ENCODE peak calls at places on chromosomes 5 and 9, in nine cellular contexts. One of them, this sample, is unnamed.

GRCh38 chr5:175444060-175444904 is at the start of gene DRD1:
- DNase-seq in H7: peak; percentile 93
- DNase-seq in adipocyte: peak; percentile 39
- DNase-seq in foreskin fibroblast: peak; percentile 4
- DNase-seq in sigmoid colon: no peak
- DNase-seq in AG04450: no peak
- DNase-seq in LNCaP clone FGC: no peak
- DNase-seq in hepatocyte: peak; percentile 77
- DNase-seq in body of pancreas: peak; percentile 16
- DNase-seq in this sample: no peak

GRCh38 chr5:180970336-180970735 is 18.3 kb upstream of the BTNL3 start:
- DNase-seq in H7: no peak
- DNase-seq in LNCaP clone FGC: no peak
- DNase-seq in hepatocyte: no peak
- DNase-seq in body of pancreas: no peak
- DNase-seq in adipocyte: no peak
- DNase-seq in AG04450: no peak
- DNase-seq in foreskin fibroblast: no peak
- DNase-seq in sigmoid colon: no peak
- DNase-seq in this sample: no peak

GRCh38 chr5:139446956-139447779 is 7.8 kb upstream of the DNAJC18 start:
- DNase-seq in AG04450: no peak
- DNase-seq in hepatocyte: no peak
- DNase-seq in LNCaP clone FGC: no peak
- DNase-seq in foreskin fibroblast: peak; percentile 35
- DNase-seq in H7: no peak
- DNase-seq in adipocyte: no peak
- DNase-seq in body of pancreas: no peak
- DNase-seq in sigmoid colon: no peak
- DNase-seq in this sample: no peak

GRCh38 chr9:133944746-133945135 is 47.4 kb downstream of the VAV2 start:
- DNase-seq in body of pancreas: no peak
- DNase-seq in sigmoid colon: no peak
- DNase-seq in hepatocyte: no peak
- DNase-seq in adipocyte: peak; percentile 76
- DNase-seq in H7: no peak
- DNase-seq in LNCaP clone FGC: no peak
- DNase-seq in foreskin fibroblast: no peak
- DNase-seq in AG04450: no peak
- DNase-seq in this sample: peak; percentile 81

GRCh38 chr9:137892424-137893191 is 15.0 kb downstream of the CACNA1B start:
- DNase-seq in sigmoid colon: no peak
- DNase-seq in LNCaP clone FGC: no peak
- DNase-seq in body of pancreas: no peak
- DNase-seq in adipocyte: no peak
- DNase-seq in AG04450: no peak
- DNase-seq in H7: peak; percentile 51
- DNase-seq in hepatocyte: no peak
- DNase-seq in foreskin fibroblast: no peak
- DNase-seq in this sample: no peak

GRCh38 chr5:145283101-145283500 is 552.0 kb downstream of the PRELID2 start:
- DNase-seq in sigmoid colon: no peak
- DNase-seq in foreskin fibroblast: no peak
- DNase-seq in hepatocyte: no peak
- DNase-seq in AG04450: no peak
- DNase-seq in LNCaP clone FGC: no peak
- DNase-seq in body of pancreas: no peak
- DNase-seq in adipocyte: peak; percentile 51
- DNase-seq in H7: no peak
- DNase-seq in this sample: no peak

GRCh38 chr5:135641329-135642178 is 62.8 kb upstream of the CXCL14 start:
- DNase-seq in AG04450: no peak
- DNase-seq in hepatocyte: no peak
- DNase-seq in H7: no peak
- DNase-seq in body of pancreas: no peak
- DNase-seq in LNCaP clone FGC: peak; percentile 44
- DNase-seq in foreskin fibroblast: no peak
- DNase-seq in adipocyte: no peak
- DNase-seq in sigmoid colon: no peak
- DNase-seq in this sample: no peak

GRCh38 chr9:19629506-19629905 is 159.3 kb downstream of the SLC24A2 start:
- DNase-seq in foreskin fibroblast: no peak
- DNase-seq in hepatocyte: no peak
- DNase-seq in body of pancreas: no peak
- DNase-seq in H7: peak; percentile 21
- DNase-seq in LNCaP clone FGC: no peak
- DNase-seq in AG04450: no peak
- DNase-seq in sigmoid colon: no peak
- DNase-seq in adipocyte: no peak
- DNase-seq in this sample: no peak

GRCh38 chr9:34994429-34995287 is 5.1 kb downstream of the DNAJB5 start:
- DNase-seq in sigmoid colon: no peak
- DNase-seq in adipocyte: peak; percentile 56
- DNase-seq in H7: peak; percentile 87
- DNase-seq in LNCaP clone FGC: no peak
- DNase-seq in AG04450: no peak
- DNase-seq in foreskin fibroblast: peak; percentile 47
- DNase-seq in body of pancreas: no peak
- DNase-seq in hepatocyte: peak; percentile 66
- DNase-seq in this sample: peak; percentile 59

GRCh38 chr9:129702563-129702962 is 37.1 kb downstream of the PRRX2 start:
- DNase-seq in LNCaP clone FGC: no peak
- DNase-seq in body of pancreas: peak; percentile 8
- DNase-seq in foreskin fibroblast: peak; percentile 86
- DNase-seq in AG04450: peak; percentile 69
- DNase-seq in adipocyte: peak; percentile 91
- DNase-seq in sigmoid colon: no peak
- DNase-seq in hepatocyte: peak; percentile 58
- DNase-seq in H7: no peak
- DNase-seq in this sample: no peak

GRCh38 chr5:132010645-132011560 is 555 bp downstream of the ACSL6 start:
- DNase-seq in AG04450: no peak
- DNase-seq in body of pancreas: no peak
- DNase-seq in foreskin fibroblast: no peak
- DNase-seq in H7: peak; percentile 74
- DNase-seq in hepatocyte: no peak
- DNase-seq in LNCaP clone FGC: no peak
- DNase-seq in adipocyte: no peak
- DNase-seq in sigmoid colon: peak; percentile 63
- DNase-seq in this sample: no peak

GRCh38 chr5:154618696-154619095 is 136.5 kb upstream of the LARP1 start:
- DNase-seq in hepatocyte: no peak
- DNase-seq in sigmoid colon: no peak
- DNase-seq in foreskin fibroblast: peak; percentile 25
- DNase-seq in LNCaP clone FGC: no peak
- DNase-seq in AG04450: no peak
- DNase-seq in adipocyte: no peak
- DNase-seq in H7: no peak
- DNase-seq in body of pancreas: no peak
- DNase-seq in this sample: no peak

GRCh38 chr9:79489241-79490000 is 82.3 kb upstream of the TLE4 start:
- DNase-seq in LNCaP clone FGC: peak; percentile 99
- DNase-seq in body of pancreas: peak; percentile 74
- DNase-seq in adipocyte: peak; percentile 67
- DNase-seq in hepatocyte: peak; percentile 33
- DNase-seq in foreskin fibroblast: peak; percentile 79
- DNase-seq in H7: no peak
- DNase-seq in sigmoid colon: no peak
- DNase-seq in AG04450: no peak
- DNase-seq in this sample: no peak

GRCh38 chr9:113581865-113582697 is 118.6 kb downstream of the RGS3 start:
- DNase-seq in body of pancreas: peak; percentile 90
- DNase-seq in LNCaP clone FGC: no peak
- DNase-seq in hepatocyte: no peak
- DNase-seq in H7: peak; percentile 35
- DNase-seq in foreskin fibroblast: peak; percentile 87
- DNase-seq in AG04450: no peak
- DNase-seq in sigmoid colon: peak; percentile 91
- DNase-seq in adipocyte: no peak
- DNase-seq in this sample: peak; percentile 83

GRCh38 chr5:140341591-140341990 is 4.8 kb downstream of the HBEGF start:
- DNase-seq in hepatocyte: no peak
- DNase-seq in H7: no peak
- DNase-seq in AG04450: no peak
- DNase-seq in foreskin fibroblast: peak; percentile 20
- DNase-seq in adipocyte: no peak
- DNase-seq in LNCaP clone FGC: no peak
- DNase-seq in body of pancreas: no peak
- DNase-seq in sigmoid colon: peak; percentile 84
- DNase-seq in this sample: no peak

GRCh38 chr9:32603914-32604852 is 31.2 kb upstream of the NDUFB6 start:
- DNase-seq in foreskin fibroblast: no peak
- DNase-seq in hepatocyte: peak; percentile 32
- DNase-seq in body of pancreas: no peak
- DNase-seq in H7: no peak
- DNase-seq in adipocyte: no peak
- DNase-seq in sigmoid colon: no peak
- DNase-seq in AG04450: no peak
- DNase-seq in LNCaP clone FGC: no peak
- DNase-seq in this sample: no peak

GRCh38 chr5:5146530-5147160 is 6.5 kb downstream of the ADAMTS16 start:
- DNase-seq in body of pancreas: no peak
- DNase-seq in LNCaP clone FGC: no peak
- DNase-seq in hepatocyte: no peak
- DNase-seq in sigmoid colon: no peak
- DNase-seq in foreskin fibroblast: no peak
- DNase-seq in AG04450: no peak
- DNase-seq in adipocyte: no peak
- DNase-seq in H7: no peak
- DNase-seq in this sample: no peak
- H3K4me3 ChIP-seq in body of pancreas: no peak overlapping the region
- H3K4me3 ChIP-seq in LNCaP clone FGC: no peak overlapping the region
- H3K4me3 ChIP-seq in hepatocyte: no peak overlapping the region
- H3K4me3 ChIP-seq in sigmoid colon: no peak overlapping the region
- H3K4me3 ChIP-seq in foreskin fibroblast: no peak overlapping the region
- H3K4me3 ChIP-seq in AG04450: no peak overlapping the region
- H3K4me3 ChIP-seq in adipocyte: peak overlapping the region; percentile 77
- H3K4me3 ChIP-seq in H7: no peak overlapping the region
- H3K4me3 ChIP-seq in this sample: no peak overlapping the region

GRCh38 chr5:134070648-134070978 is 43.9 kb upstream of the TCF7 start:
- DNase-seq in LNCaP clone FGC: no peak
- DNase-seq in AG04450: no peak
- DNase-seq in hepatocyte: peak; percentile 44
- DNase-seq in H7: no peak
- DNase-seq in body of pancreas: no peak
- DNase-seq in sigmoid colon: no peak
- DNase-seq in foreskin fibroblast: no peak
- DNase-seq in adipocyte: no peak
- DNase-seq in this sample: no peak
- H3K4me3 ChIP-seq in LNCaP clone FGC: no peak overlapping the region
- H3K4me3 ChIP-seq in AG04450: no peak overlapping the region
- H3K4me3 ChIP-seq in hepatocyte: peak overlapping the region; percentile 28
- H3K4me3 ChIP-seq in H7: peak overlapping the region; percentile 48
- H3K4me3 ChIP-seq in body of pancreas: no peak overlapping the region
- H3K4me3 ChIP-seq in sigmoid colon: no peak overlapping the region
- H3K4me3 ChIP-seq in foreskin fibroblast: peak overlapping the region; percentile 37
- H3K4me3 ChIP-seq in adipocyte: peak overlapping the region; percentile 72
- H3K4me3 ChIP-seq in this sample: peak overlapping the region; percentile 43

GRCh38 chr9:132849168-132849831 is 28.8 kb downstream of the AK8 start:
- DNase-seq in adipocyte: peak; percentile 12
- DNase-seq in LNCaP clone FGC: no peak
- DNase-seq in H7: no peak
- DNase-seq in sigmoid colon: peak; percentile 93
- DNase-seq in foreskin fibroblast: no peak
- DNase-seq in hepatocyte: peak; percentile 33
- DNase-seq in body of pancreas: no peak
- DNase-seq in AG04450: no peak
- DNase-seq in this sample: no peak
- H3K4me3 ChIP-seq in adipocyte: no peak overlapping the region
- H3K4me3 ChIP-seq in LNCaP clone FGC: no peak overlapping the region
- H3K4me3 ChIP-seq in H7: no peak overlapping the region
- H3K4me3 ChIP-seq in sigmoid colon: no peak overlapping the region
- H3K4me3 ChIP-seq in foreskin fibroblast: no peak overlapping the region
- H3K4me3 ChIP-seq in hepatocyte: no peak overlapping the region
- H3K4me3 ChIP-seq in body of pancreas: no peak overlapping the region
- H3K4me3 ChIP-seq in AG04450: no peak overlapping the region
- H3K4me3 ChIP-seq in this sample: no peak overlapping the region

GRCh38 chr9:127826253-127826913 is 23.7 kb downstream of the FPGS start:
- DNase-seq in hepatocyte: no peak
- DNase-seq in AG04450: no peak
- DNase-seq in LNCaP clone FGC: no peak
- DNase-seq in sigmoid colon: no peak
- DNase-seq in adipocyte: no peak
- DNase-seq in H7: no peak
- DNase-seq in body of pancreas: no peak
- DNase-seq in foreskin fibroblast: no peak
- DNase-seq in this sample: no peak

GRCh38 chr9:127829205-127829935 is 25.1 kb downstream of the ENG start:
- DNase-seq in H7: no peak
- DNase-seq in AG04450: no peak
- DNase-seq in body of pancreas: no peak
- DNase-seq in LNCaP clone FGC: no peak
- DNase-seq in hepatocyte: no peak
- DNase-seq in sigmoid colon: no peak
- DNase-seq in foreskin fibroblast: no peak
- DNase-seq in adipocyte: no peak
- DNase-seq in this sample: no peak

GRCh38 chr9:127825319-127826051 is 22.8 kb downstream of the FPGS start:
- DNase-seq in body of pancreas: peak; percentile 55
- DNase-seq in AG04450: no peak
- DNase-seq in H7: peak; percentile 99
- DNase-seq in hepatocyte: peak; percentile 80
- DNase-seq in LNCaP clone FGC: no peak
- DNase-seq in foreskin fibroblast: no peak
- DNase-seq in adipocyte: no peak
- DNase-seq in sigmoid colon: peak; percentile 75
- DNase-seq in this sample: no peak

GRCh38 chr9:127832248-127832647 is 22.2 kb downstream of the ENG start:
- DNase-seq in sigmoid colon: no peak
- DNase-seq in adipocyte: no peak
- DNase-seq in AG04450: no peak
- DNase-seq in foreskin fibroblast: no peak
- DNase-seq in body of pancreas: no peak
- DNase-seq in H7: no peak
- DNase-seq in hepatocyte: no peak
- DNase-seq in LNCaP clone FGC: no peak
- DNase-seq in this sample: no peak

DNA sequence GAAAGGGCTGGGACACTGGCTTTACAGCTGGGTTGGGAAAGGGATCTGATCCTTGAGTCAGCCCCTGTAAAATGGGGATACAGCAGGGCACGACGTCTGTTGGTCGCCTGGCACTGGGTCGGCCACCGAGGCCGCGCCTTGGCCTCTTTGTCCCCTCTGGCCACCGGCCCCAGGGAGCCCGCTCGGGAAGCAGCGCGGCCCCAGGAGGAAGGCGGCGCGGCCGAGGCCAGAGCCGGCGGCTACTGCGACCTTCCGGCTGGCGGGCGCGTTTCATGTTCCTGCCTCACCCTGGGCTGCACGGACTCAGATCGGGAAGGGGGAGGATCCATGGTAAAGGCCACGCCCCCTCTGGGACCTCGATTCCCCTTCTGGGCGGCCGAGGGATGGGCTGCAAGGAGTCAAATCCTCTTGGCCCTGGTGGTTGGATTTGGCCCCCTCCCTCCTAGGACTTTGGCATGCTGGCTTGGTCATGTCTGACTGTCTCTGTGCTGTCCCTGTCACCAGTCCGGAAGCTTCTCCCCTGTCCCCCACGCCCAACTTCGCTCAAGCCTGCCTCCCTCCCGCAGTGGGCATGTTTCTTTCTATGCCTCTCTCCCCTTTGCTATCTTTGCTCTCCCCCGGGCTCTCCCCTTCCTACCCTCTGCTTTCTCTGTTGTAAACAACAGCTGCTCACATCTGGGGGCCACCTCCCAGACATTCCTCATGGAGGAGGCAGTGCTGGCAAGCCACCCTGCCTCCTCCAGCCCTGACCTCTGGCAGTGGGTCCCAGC is 25.8 kb downstream of the FPGS start:
- DNase-seq in body of pancreas: peak; percentile 82
- DNase-seq in AG04450: no peak
- DNase-seq in foreskin fibroblast: peak; percentile 69
- DNase-seq in LNCaP clone FGC: no peak
- DNase-seq in adipocyte: peak; percentile 60
- DNase-seq in sigmoid colon: peak; percentile 95
- DNase-seq in H7: peak; percentile 98
- DNase-seq in hepatocyte: peak; percentile 92
- DNase-seq in this sample: peak; percentile 97
- H3K4me3 ChIP-seq in body of pancreas: no peak overlapping the region
- H3K4me3 ChIP-seq in AG04450: peak overlapping the region; percentile 20
- H3K4me3 ChIP-seq in foreskin fibroblast: peak overlapping the region; percentile 17
- H3K4me3 ChIP-seq in LNCaP clone FGC: no peak overlapping the region
- H3K4me3 ChIP-seq in adipocyte: peak overlapping the region; percentile 50
- H3K4me3 ChIP-seq in sigmoid colon: no peak overlapping the region
- H3K4me3 ChIP-seq in H7: peak overlapping the region; percentile 40
- H3K4me3 ChIP-seq in hepatocyte: no peak overlapping the region
- H3K4me3 ChIP-seq in this sample: peak overlapping the region; percentile 36

This sample was measured in right atrium auricular region.